ENCODE peak calls at places on chromosomes 7 and 10, in five cellular contexts. One of them, this sample, is unnamed.
A peak's percentile ranks its signal among the peaks of the same experiment; 100 is the strongest.

GRCh38 chr10:73772280-73773151 is 9.3 kb upstream of the CHCHD1 start:
- DNase-seq in C1 segment of cervical spinal cord: peak; percentile 84
- DNase-seq in HTR-8/SVneo: peak; percentile 62
- DNase-seq in AG10803: peak; percentile 84
- DNase-seq in frontal cortex: peak; percentile 85
- DNase-seq in this sample: peak; percentile 51

GRCh38 chr10:100659361-100660098 is 85.9 kb upstream of the PAX2 start:
- DNase-seq in AG10803: no peak
- DNase-seq in HTR-8/SVneo: no peak
- DNase-seq in frontal cortex: no peak
- DNase-seq in C1 segment of cervical spinal cord: no peak
- DNase-seq in this sample: no peak

GRCh38 chr10:15794569-15794968 is 65.7 kb downstream of the MINDY3 start:
- DNase-seq in AG10803: no peak
- DNase-seq in frontal cortex: no peak
- DNase-seq in HTR-8/SVneo: no peak
- DNase-seq in C1 segment of cervical spinal cord: no peak
- DNase-seq in this sample: no peak

GRCh38 chr10:123687758-123688157 is 21.6 kb downstream of the GPR26 start:
- DNase-seq in C1 segment of cervical spinal cord: no peak
- DNase-seq in AG10803: no peak
- DNase-seq in frontal cortex: no peak
- DNase-seq in HTR-8/SVneo: no peak
- DNase-seq in this sample: no peak

GRCh38 chr10:13528875-13529713 is at the start of gene BEND7:
- DNase-seq in HTR-8/SVneo: peak; percentile 56
- DNase-seq in frontal cortex: peak; percentile 77
- DNase-seq in C1 segment of cervical spinal cord: no peak
- DNase-seq in AG10803: peak; percentile 12
- DNase-seq in this sample: no peak

GRCh38 chr7:44757311-44757710 is 8.7 kb downstream of the ZMIZ2 start:
- DNase-seq in frontal cortex: peak; percentile 52
- DNase-seq in HTR-8/SVneo: no peak
- DNase-seq in C1 segment of cervical spinal cord: no peak
- DNase-seq in AG10803: no peak
- DNase-seq in this sample: peak; percentile 55

GRCh38 chr7:73521636-73522080 is 435 bp downstream of the BAZ1B start:
- DNase-seq in C1 segment of cervical spinal cord: no peak
- DNase-seq in HTR-8/SVneo: no peak
- DNase-seq in AG10803: peak; percentile 29
- DNase-seq in frontal cortex: peak; percentile 85
- DNase-seq in this sample: no peak

GRCh38 chr10:3872700-3873099 is 87.7 kb upstream of the KLF6 start:
- DNase-seq in frontal cortex: no peak
- DNase-seq in AG10803: no peak
- DNase-seq in C1 segment of cervical spinal cord: no peak
- DNase-seq in HTR-8/SVneo: no peak
- DNase-seq in this sample: no peak